ENCODE peak calls at places on chromosomes 5 and 9, in ten cellular contexts. One of them, this sample, is unnamed.

GRCh38 chr5:133149333-133149732 is 97.5 kb downstream of the HSPA4 start:
- DNase-seq in RWPE1: no peak
- DNase-seq in iPS DF 6.9: no peak
- DNase-seq in endothelial cell of umbilical vein: no peak
- DNase-seq in cardiac fibroblast: no peak
- DNase-seq in IMR-90: no peak
- DNase-seq in aorta: no peak
- DNase-seq in KBM-7: no peak
- DNase-seq in NCI-H1694 treated with DMSO at 0.1 percent for 48 hours: peak; percentile 32
- DNase-seq in activated effector memory CD4-positive, alpha-beta T cell treated with Interleukin-2 at 50 U/mL for 16 hours: no peak
- DNase-seq in this sample: no peak

GRCh38 chr5:166781729-166782128 is 1509.7 kb upstream of the WWC1 start:
- DNase-seq in RWPE1: no peak
- DNase-seq in iPS DF 6.9: peak; percentile 27
- DNase-seq in endothelial cell of umbilical vein: no peak
- DNase-seq in cardiac fibroblast: peak; percentile 29
- DNase-seq in IMR-90: no peak
- DNase-seq in aorta: no peak
- DNase-seq in KBM-7: no peak
- DNase-seq in NCI-H1694 treated with DMSO at 0.1 percent for 48 hours: no peak
- DNase-seq in activated effector memory CD4-positive, alpha-beta T cell treated with Interleukin-2 at 50 U/mL for 16 hours: no peak
- DNase-seq in this sample: no peak

GRCh38 chr5:161152415-161152814 is 300.4 kb upstream of the ATP10B start:
- DNase-seq in RWPE1: no peak
- DNase-seq in iPS DF 6.9: no peak
- DNase-seq in endothelial cell of umbilical vein: no peak
- DNase-seq in cardiac fibroblast: no peak
- DNase-seq in IMR-90: no peak
- DNase-seq in aorta: no peak
- DNase-seq in KBM-7: no peak
- DNase-seq in NCI-H1694 treated with DMSO at 0.1 percent for 48 hours: no peak
- DNase-seq in activated effector memory CD4-positive, alpha-beta T cell treated with Interleukin-2 at 50 U/mL for 16 hours: no peak
- DNase-seq in this sample: no peak

GRCh38 chr5:138466900-138467710 is 1.8 kb downstream of the EGR1 start:
- DNase-seq in RWPE1: no peak
- DNase-seq in iPS DF 6.9: no peak
- DNase-seq in endothelial cell of umbilical vein: peak; percentile 1
- DNase-seq in cardiac fibroblast: peak; percentile 71
- DNase-seq in IMR-90: peak; percentile 38
- DNase-seq in aorta: no peak
- DNase-seq in KBM-7: no peak
- DNase-seq in NCI-H1694 treated with DMSO at 0.1 percent for 48 hours: no peak
- DNase-seq in activated effector memory CD4-positive, alpha-beta T cell treated with Interleukin-2 at 50 U/mL for 16 hours: no peak
- DNase-seq in this sample: no peak

GRCh38 chr9:130215341-130216119 is 43.3 kb downstream of the NCS1 start:
- DNase-seq in RWPE1: no peak
- DNase-seq in iPS DF 6.9: no peak
- DNase-seq in endothelial cell of umbilical vein: no peak
- DNase-seq in cardiac fibroblast: peak; percentile 77
- DNase-seq in IMR-90: peak; percentile 56
- DNase-seq in aorta: peak; percentile 59
- DNase-seq in KBM-7: peak; percentile 16
- DNase-seq in NCI-H1694 treated with DMSO at 0.1 percent for 48 hours: no peak
- DNase-seq in activated effector memory CD4-positive, alpha-beta T cell treated with Interleukin-2 at 50 U/mL for 16 hours: no peak
- DNase-seq in this sample: no peak

GRCh38 chr5:151912360-151912759 is 12.3 kb downstream of the GLRA1 start:
- DNase-seq in RWPE1: no peak
- DNase-seq in iPS DF 6.9: no peak
- DNase-seq in endothelial cell of umbilical vein: no peak
- DNase-seq in cardiac fibroblast: no peak
- DNase-seq in IMR-90: no peak
- DNase-seq in aorta: peak; percentile 46
- DNase-seq in KBM-7: no peak
- DNase-seq in NCI-H1694 treated with DMSO at 0.1 percent for 48 hours: no peak
- DNase-seq in activated effector memory CD4-positive, alpha-beta T cell treated with Interleukin-2 at 50 U/mL for 16 hours: no peak
- DNase-seq in this sample: no peak

GRCh38 chr5:106127341-106127781 is 1543.4 kb downstream of the EFNA5 start:
- DNase-seq in RWPE1: no peak
- DNase-seq in iPS DF 6.9: no peak
- DNase-seq in endothelial cell of umbilical vein: no peak
- DNase-seq in cardiac fibroblast: no peak
- DNase-seq in IMR-90: peak; percentile 14
- DNase-seq in aorta: no peak
- DNase-seq in KBM-7: no peak
- DNase-seq in NCI-H1694 treated with DMSO at 0.1 percent for 48 hours: no peak
- DNase-seq in activated effector memory CD4-positive, alpha-beta T cell treated with Interleukin-2 at 50 U/mL for 16 hours: no peak
- DNase-seq in this sample: no peak

GRCh38 chr5:36521838-36522745 is 84.3 kb upstream of the SLC1A3 start:
- DNase-seq in RWPE1: no peak
- DNase-seq in iPS DF 6.9: no peak
- DNase-seq in endothelial cell of umbilical vein: no peak
- DNase-seq in cardiac fibroblast: peak; percentile 43
- DNase-seq in IMR-90: no peak
- DNase-seq in aorta: no peak
- DNase-seq in KBM-7: no peak
- DNase-seq in NCI-H1694 treated with DMSO at 0.1 percent for 48 hours: no peak
- DNase-seq in activated effector memory CD4-positive, alpha-beta T cell treated with Interleukin-2 at 50 U/mL for 16 hours: no peak
- DNase-seq in this sample: no peak

GRCh38 chr5:53350991-53351770 is 129.2 kb upstream of the FST start:
- DNase-seq in RWPE1: no peak
- DNase-seq in iPS DF 6.9: no peak
- DNase-seq in endothelial cell of umbilical vein: no peak
- DNase-seq in cardiac fibroblast: no peak
- DNase-seq in IMR-90: peak; percentile 37
- DNase-seq in aorta: no peak
- DNase-seq in KBM-7: no peak
- DNase-seq in NCI-H1694 treated with DMSO at 0.1 percent for 48 hours: no peak
- DNase-seq in activated effector memory CD4-positive, alpha-beta T cell treated with Interleukin-2 at 50 U/mL for 16 hours: no peak
- DNase-seq in this sample: no peak

GRCh38 chr5:59873113-59873512 is 20.4 kb downstream of the PDE4D start:
- DNase-seq in RWPE1: no peak
- DNase-seq in iPS DF 6.9: no peak
- DNase-seq in endothelial cell of umbilical vein: no peak
- DNase-seq in cardiac fibroblast: peak; percentile 14
- DNase-seq in IMR-90: peak; percentile 74
- DNase-seq in aorta: no peak
- DNase-seq in KBM-7: no peak
- DNase-seq in NCI-H1694 treated with DMSO at 0.1 percent for 48 hours: no peak
- DNase-seq in activated effector memory CD4-positive, alpha-beta T cell treated with Interleukin-2 at 50 U/mL for 16 hours: no peak
- DNase-seq in this sample: no peak

GRCh38 chr9:136690104-136690840 is 3.0 kb upstream of the AGPAT2 start:
- DNase-seq in RWPE1: no peak
- DNase-seq in iPS DF 6.9: no peak
- DNase-seq in endothelial cell of umbilical vein: no peak
- DNase-seq in cardiac fibroblast: no peak
- DNase-seq in IMR-90: no peak
- DNase-seq in aorta: no peak
- DNase-seq in KBM-7: no peak
- DNase-seq in NCI-H1694 treated with DMSO at 0.1 percent for 48 hours: no peak
- DNase-seq in activated effector memory CD4-positive, alpha-beta T cell treated with Interleukin-2 at 50 U/mL for 16 hours: no peak
- DNase-seq in this sample: no peak

This sample was measured in GM12892.